ENCODE peak calls at places on chromosomes 12 and 14, in eight cellular contexts. C, N, B, Z, K, G, S and J are unnamed samples. For H3K27me3 and H3K4me1, the result is how much of the 10 kb centered on the place peaks cover.

GRCh38 chr12:49349266-49349665 is 2.6 kb downstream of the DNAJC22 start:
- DNase-seq in C (no peak), N (no peak), Z (no peak), G (no peak), B (no peak), S (no peak), K (no peak), J (no peak)

GRCh38 chr12:117803013-117803412 is 165.8 kb downstream of the KSR2 start:
- DNase-seq in G (no peak), S (no peak), N (peak), K (no peak), Z (no peak), C (no peak), B (no peak), J (peak)

GRCh38 chr12:103626498-103626897 is 39.4 kb downstream of the STAB2 start:
- DNase-seq in B (peak), S (peak), C (no peak), G (no peak), Z (no peak), K (no peak), N (peak), J (peak)

GRCh38 chr14:100293497-100294212 is 12.6 kb downstream of the SLC25A29 start:
- DNase-seq in S (no peak), K (peak), G (no peak), C (no peak), B (no peak), N (no peak), Z (no peak), J (no peak)

GRCh38 chr12:31387466-31387865 is 61.5 kb upstream of the SINHCAF start:
- DNase-seq in G (no peak), C (no peak), S (no peak), B (no peak), Z (no peak), N (peak), K (peak), J (peak)

GRCh38 chr12:79935624-79936040 is 735 bp upstream of the PPP1R12A start:
- DNase-seq in B (no peak), K (no peak), S (peak), Z (no peak), G (no peak), C (no peak), N (peak), J (no peak)

GRCh38 chr12:105534068-105534467 is 203.6 kb downstream of the C12orf75 start:
- DNase-seq in B (no peak), G (no peak), K (no peak), C (no peak), S (no peak), N (no peak), Z (no peak), J (no peak)

GRCh38 chr12:50362671-50363070 is 33.7 kb downstream of the FAM186A start:
- DNase-seq in C (no peak), B (no peak), N (no peak), G (no peak), Z (no peak), S (no peak), K (no peak), J (no peak)

GRCh38 chr14:95507174-95507573 is 9.3 kb downstream of the SYNE3 start:
- DNase-seq in Z (peak), G (peak), C (peak), N (peak), B (peak), S (peak), K (peak), J (peak)

GRCh38 chr14:75428230-75429104 is 645 bp downstream of the JDP2 start:
- DNase-seq in S (no peak), C (peak), N (peak), G (no peak), Z (peak), B (peak), K (no peak), J (no peak)

GRCh38 chr14:32399920-32400319 is 70.8 kb downstream of the AKAP6 start:
- DNase-seq in S (no peak), Z (no peak), B (no peak), N (no peak), G (no peak), C (no peak), K (no peak), J (no peak)

GRCh38 chr12:103441437-103442186 is 54.2 kb downstream of the C12orf42 start:
- DNase-seq in C (no peak), B (no peak), G (no peak), N (no peak), Z (no peak), S (no peak), K (no peak), J (no peak)

GRCh38 chr12:69519871-69520270 is 49.7 kb downstream of the FRS2 start:
- DNase-seq in N (peak), S (no peak), K (no peak), G (no peak), Z (no peak), C (no peak), B (no peak), J (peak)

GRCh38 chr14:44639986-44640385 is 132.9 kb upstream of the FSCB start:
- DNase-seq in Z (no peak), S (no peak), B (no peak), K (no peak), C (no peak), G (no peak), N (no peak), J (no peak)

GRCh38 chr12:26010293-26010821 is 51.9 kb downstream of the RASSF8 start:
- DNase-seq in S (no peak), N (peak), K (no peak), Z (no peak), G (no peak), B (no peak), C (peak), J (peak)

GRCh38 chr12:116434155-116435065 is 124.8 kb upstream of the MAP1LC3B2 start:
- DNase-seq in C (peak), B (peak), G (peak), K (peak), Z (peak), S (peak), N (peak), J (peak)

GRCh38 chr12:78315018-78315417 is 484.3 kb downstream of the NAV3 start:
- DNase-seq in C (no peak), G (no peak), Z (no peak), B (no peak), K (no peak), S (no peak), N (no peak), J (no peak)

GRCh38 chr14:100072783-100073346 is 7.6 kb downstream of the EVL start:
- DNase-seq in G (no peak), B (no peak), N (peak), S (no peak), Z (peak), C (peak), K (no peak), J (peak)

GRCh38 chr12:121184425-121184824 is 25.5 kb upstream of the P2RX4 start:
- DNase-seq in B (no peak), Z (peak), C (no peak), N (peak), G (no peak), S (no peak), K (no peak), J (peak)

GRCh38 chr12:5377997-5378596 is 53.8 kb upstream of the NTF3 start:
- DNase-seq in S (no peak), Z (no peak), B (no peak), K (no peak), N (no peak), G (no peak), C (no peak), J (peak)

GRCh38 chr14:53865716-53866115 is 90.9 kb downstream of the BMP4 start:
- DNase-seq in K (no peak), S (no peak), N (no peak), Z (no peak), B (no peak), C (no peak), G (no peak), J (no peak)

GRCh38 chr12:98084950-98085349 is 430.4 kb upstream of the TMPO start:
- DNase-seq in C (no peak), G (no peak), K (no peak), N (no peak), Z (no peak), S (no peak), B (no peak), J (no peak)

GRCh38 chr14:94018308-94018707 is 7.8 kb upstream of the OTUB2 start:
- DNase-seq in C (no peak), N (no peak), B (no peak), G (no peak), Z (no peak), K (no peak), S (no peak), J (no peak)

GRCh38 chr14:63982629-63983028 is 129.8 kb downstream of the SYNE2 start:
- DNase-seq in S (no peak), N (no peak), G (no peak), Z (no peak), C (no peak), K (no peak), B (no peak), J (no peak)

GRCh38 chr12:34290191-34290995 is 268.1 kb downstream of the ALG10 start:
- DNase-seq in K (peak), Z (no peak), C (no peak), G (no peak), N (no peak), B (no peak), S (no peak), J (no peak)

GRCh38 chr14:49306152-49306751 is 279.9 kb downstream of the RPS29 start:
- DNase-seq in K (no peak), N (peak), Z (no peak), C (no peak), G (no peak), B (no peak), S (peak), J (peak)

GRCh38 chr12:2691001-2691339 is 103.8 kb upstream of the FKBP4 start:
- DNase-seq in C (no peak), G (no peak), K (no peak), B (no peak), Z (peak), N (no peak), S (peak), J (no peak)

GRCh38 chr12:63302269-63302940 is 151.4 kb upstream of the AVPR1A start:
- DNase-seq in Z (no peak), N (peak), K (no peak), G (no peak), S (no peak), B (no peak), C (no peak), J (no peak)

GRCh38 chr12:130977046-130977758 is 23.5 kb downstream of the ADGRD1 start:
- DNase-seq in C (no peak), G (no peak), K (peak), N (no peak), B (no peak), Z (no peak), S (no peak), J (no peak)

GRCh38 chr14:77589099-77589498 is 27.3 kb downstream of the SPTLC2 start:
- DNase-seq in K (no peak), S (no peak), B (no peak), N (no peak), Z (no peak), C (no peak), G (no peak), J (no peak)

GRCh38 chr12:63440063-63440462 is 228.2 kb downstream of the DPY19L2 start:
- DNase-seq in G (no peak), B (no peak), C (no peak), K (no peak), N (no peak), S (no peak), Z (no peak), J (no peak)

GRCh38 chr12:113276946-113277500 is 55.8 kb downstream of the TPCN1 start:
- DNase-seq in Z (peak), K (no peak), B (no peak), G (no peak), C (no peak), N (no peak), S (no peak), J (no peak)

GRCh38 chr12:9276990-9277389 is 68.8 kb upstream of the PZP start:
- DNase-seq in N (no peak), Z (no peak), G (no peak), C (no peak), B (no peak), S (no peak), K (no peak), J (no peak)

GRCh38 chr12:28578361-28578760 is 388.1 kb downstream of the CCDC91 start:
- DNase-seq in K (no peak), S (no peak), N (no peak), B (no peak), G (no peak), C (no peak), Z (no peak), J (peak)

GRCh38 chr12:64889434-64890216 is 65.2 kb downstream of the TBC1D30 start:
- DNase-seq in G (no peak), S (peak), K (no peak), Z (no peak), C (peak), B (no peak), N (no peak), J (no peak)

GRCh38 chr12:43675048-43675904 is 83.3 kb downstream of the PUS7L start:
- DNase-seq in S (no peak), K (no peak), Z (peak), C (peak), B (no peak), N (no peak), G (no peak), J (peak)

GRCh38 chr12:15752780-15753179 is 36.4 kb downstream of the EPS8 start:
- DNase-seq in B (no peak), N (no peak), Z (no peak), G (no peak), S (peak), K (no peak), C (no peak), J (no peak)

GRCh38 chr14:52117433-52117832 is 48.6 kb upstream of the NID2 start:
- DNase-seq in Z (no peak), N (no peak), S (peak), C (no peak), K (no peak), G (no peak), B (no peak), J (no peak)

GRCh38 chr12:30753233-30753632 is 1.5 kb downstream of the CAPRIN2 start:
- DNase-seq in N (peak), G (no peak), C (no peak), Z (no peak), K (no peak), S (peak), B (no peak), J (no peak)

DNA sequence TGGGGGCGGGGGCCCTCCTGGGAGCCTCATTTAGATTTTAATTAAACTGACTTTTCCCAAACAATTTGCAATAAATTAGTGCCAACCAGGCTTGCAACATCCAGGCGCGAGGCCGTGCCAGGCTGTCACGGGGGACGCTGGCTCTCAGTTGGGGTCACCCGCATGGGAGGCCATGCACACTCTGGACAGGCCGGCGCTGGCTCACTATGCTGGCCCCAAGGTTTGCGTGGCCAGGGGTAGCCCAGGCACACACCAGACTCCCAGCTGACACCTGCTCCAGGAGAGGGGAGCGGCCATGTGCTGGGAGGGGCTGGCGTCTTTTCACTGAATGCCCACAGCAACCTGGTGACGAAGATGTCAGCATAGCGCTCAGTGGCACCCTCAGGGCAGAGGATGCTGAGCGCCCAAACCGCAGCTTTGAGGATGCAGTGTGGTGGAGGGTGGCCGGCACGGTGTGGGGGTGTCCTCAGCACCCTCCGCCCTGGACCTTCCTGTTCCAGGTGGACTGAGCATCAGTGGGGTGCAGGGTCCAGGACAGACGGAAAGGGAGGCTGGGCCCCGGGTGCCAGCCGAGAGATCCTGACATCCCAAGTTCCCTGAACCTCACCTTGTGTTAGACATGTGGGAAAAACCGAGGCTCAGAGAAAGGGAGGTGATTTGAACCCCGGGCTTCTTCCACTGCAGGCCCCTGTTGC is 190.8 kb upstream of the C14orf180 start:
- DNase-seq in S (no peak), K (peak), C (no peak), Z (no peak), G (no peak), N (no peak), B (no peak), J (no peak)
- H3K27me3 ChIP-seq in S (under half), K (under half), C (half or more), Z (under half), G (under half), N (under half), B (under half), J (under half)

DNA sequence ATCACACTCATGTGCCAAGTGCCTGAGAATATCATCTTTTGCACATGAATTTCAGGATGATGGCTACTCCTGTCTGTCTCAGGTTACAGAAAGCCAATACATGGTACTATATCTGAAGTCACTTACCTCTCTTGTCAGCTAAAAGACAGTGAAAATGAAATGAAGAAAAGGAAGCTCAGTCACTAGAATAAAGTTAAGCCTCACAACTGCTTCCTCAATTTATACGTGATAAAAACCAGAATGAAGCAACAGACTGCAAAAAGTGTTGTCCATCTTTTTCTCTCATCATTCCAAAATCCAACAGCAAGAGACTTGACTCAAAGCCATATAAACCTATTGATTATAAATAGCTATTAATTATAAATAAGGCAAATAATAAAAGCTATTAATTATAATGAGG is 10.2 kb downstream of the NIN start:
- DNase-seq in K (no peak), Z (no peak), N (no peak), C (no peak), S (no peak), G (no peak), B (no peak), J (no peak)
- H3K4me1 ChIP-seq in K (under half), Z (under half), N (under half), C (under half), S (under half), G (under half), B (under half), J (under half)

DNA sequence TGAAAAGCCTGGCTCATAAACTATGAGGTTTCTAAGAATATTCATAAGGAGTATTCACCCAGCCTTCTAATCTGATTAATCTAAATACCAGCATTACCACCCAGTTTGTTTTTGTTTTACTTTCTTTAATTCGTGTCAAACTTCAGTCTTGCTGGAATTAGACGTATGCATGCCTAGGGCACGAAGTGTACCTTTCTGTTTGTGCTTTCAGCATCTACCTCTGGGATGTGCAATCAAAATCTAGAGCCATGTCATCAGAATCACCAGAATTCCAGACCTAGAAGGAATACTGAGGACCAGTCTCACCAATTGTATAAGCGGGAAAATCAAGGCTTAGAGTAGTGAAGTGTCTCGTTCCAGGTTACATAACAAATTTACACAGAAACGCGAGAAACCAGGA is 57.3 kb downstream of the KITLG start:
- DNase-seq in B (no peak), K (no peak), Z (no peak), N (no peak), C (no peak), S (no peak), G (no peak), J (no peak)
- TF ChIP-seq CTCF in B (no peak), K (no peak), Z (no peak), N (no peak), C (no peak), S (no peak), G (no peak), J (no peak)

GRCh38 chr14:101562659-101563351 is 1.5 kb downstream of the DIO3 start:
- DNase-seq in G (no peak), C (no peak), N (no peak), S (no peak), K (no peak), B (peak), Z (peak), J (no peak)

GRCh38 chr14:101563352-101563653 is 2.0 kb downstream of the DIO3 start:
- DNase-seq in B (no peak), K (no peak), C (no peak), S (no peak), G (no peak), Z (no peak), N (no peak), J (no peak)

GRCh38 chr14:101564819-101565698 is 3.8 kb downstream of the DIO3 start:
- DNase-seq in K (no peak), G (no peak), Z (peak), C (no peak), B (peak), S (no peak), N (no peak), J (no peak)

GRCh38 chr14:101564444-101564776 is 3.1 kb downstream of the DIO3 start:
- DNase-seq in K (no peak), G (no peak), Z (no peak), C (no peak), B (peak), S (no peak), N (no peak), J (no peak)

GRCh38 chr14:101563654-101564443 is 2.6 kb downstream of the DIO3 start:
- DNase-seq in G (no peak), B (peak), K (no peak), C (no peak), N (no peak), S (no peak), Z (peak), J (no peak)
- H3K27me3 ChIP-seq in G (under half), B (half or more), K (half or more), C (under half), N (half or more), S (half or more), Z (half or more), J (half or more)

GRCh38 chr12:124776126-124776513 is 87.5 kb downstream of the SCARB1 start:
- DNase-seq in K (no peak), Z (no peak), N (no peak), G (no peak), C (no peak), S (no peak), B (no peak), J (no peak)
- H3K4me1 ChIP-seq in K (under half), Z (under half), N (under half), G (under half), C (under half), S (under half), B (under half), J (under half)

GRCh38 chr14:20306079-20306423 is 300 bp upstream of the TTC5 start:
- DNase-seq in G (no peak), C (no peak), B (no peak), N (no peak), S (no peak), K (no peak), Z (no peak), J (no peak)

GRCh38 chr14:20302042-20302761 is 3.5 kb downstream of the TTC5 start:
- DNase-seq in G (no peak), N (no peak), Z (no peak), B (no peak), C (no peak), S (peak), K (no peak), J (no peak)

GRCh38 chr14:20305265-20306078 is at the start of gene TTC5:
- DNase-seq in C (peak), G (no peak), N (peak), S (peak), B (peak), Z (peak), K (peak), J (peak)
- TF ChIP-seq CTCF in C (peak), G (peak), N (peak), S (peak), B (peak), Z (peak), K (peak), J (peak)

GRCh38 chr14:41605550-41606248 is 977 bp upstream of the LRFN5 start:
- DNase-seq in K (no peak), N (no peak), G (no peak), B (no peak), Z (no peak), S (peak), C (no peak), J (no peak)
- H3K27me3 ChIP-seq in K (half or more), N (under half), G (under half), B (half or more), Z (half or more), S (under half), C (under half), J (half or more)

GRCh38 chr14:69861170-69861569 is 18.0 kb upstream of the SMOC1 start:
- DNase-seq in Z (no peak), G (no peak), C (no peak), N (no peak), S (no peak), K (no peak), B (no peak), J (no peak)

GRCh38 chr14:69865701-69866365 is 13.4 kb upstream of the SMOC1 start:
- DNase-seq in K (no peak), B (no peak), G (no peak), Z (no peak), S (no peak), C (no peak), N (no peak), J (no peak)

GRCh38 chr14:69859591-69859990 is 19.6 kb upstream of the SMOC1 start:
- DNase-seq in G (no peak), Z (no peak), C (no peak), B (no peak), K (no peak), N (no peak), S (no peak), J (no peak)

GRCh38 chr14:69860221-69860620 is 19.0 kb upstream of the SMOC1 start:
- DNase-seq in S (no peak), G (no peak), K (no peak), C (no peak), B (no peak), N (no peak), Z (no peak), J (no peak)

GRCh38 chr14:69863083-69863482 is 16.1 kb upstream of the SMOC1 start:
- DNase-seq in K (no peak), B (no peak), G (no peak), Z (no peak), N (peak), C (no peak), S (no peak), J (no peak)
- H3K4me1 ChIP-seq in K (under half), B (under half), G (under half), Z (under half), N (under half), C (under half), S (under half), J (under half)